ENCODE peak calls at places on chromosomes 11 and 22, in seven cellular contexts. P is GM13976, I is HFF-Myc, D is RWPE1, G is thyroid gland, B is GM23338, V is brain microvascular endothelial cell. E is an unnamed sample.

GRCh38 chr11:18791175-18792065 is at the start of gene PTPN5:
- DNase-seq in D (no peak), I (no peak), P (no peak), G (no peak), V (no peak), B (peak; percentile 75), E (peak; percentile 13)

GRCh38 chr22:20459152-20459542 is 21.5 kb upstream of the SCARF2 start:
- DNase-seq in P (no peak), D (no peak), V (no peak), I (no peak), B (peak; percentile 34), G (no peak), E (no peak)

GRCh38 chr22:45124176-45124857 is 39.4 kb upstream of the NUP50 start:
- DNase-seq in B (no peak), V (no peak), P (no peak), I (no peak), G (no peak), D (no peak), E (no peak)

GRCh38 chr22:46214149-46214548 is 35.9 kb downstream of the CDPF1 start:
- DNase-seq in B (no peak), I (no peak), V (no peak), G (no peak), D (no peak), P (no peak), E (no peak)

GRCh38 chr11:34419158-34419557 is 19.6 kb upstream of the CAT start:
- DNase-seq in B (no peak), P (no peak), V (no peak), G (no peak), D (no peak), I (no peak), E (no peak)

GRCh38 chr11:102309621-102310541 is 7.4 kb upstream of the BIRC3 start:
- DNase-seq in B (peak; percentile 87), P (no peak), V (no peak), D (no peak), I (no peak), G (no peak), E (no peak)

GRCh38 chr22:18112440-18112839 is 1.8 kb downstream of the TUBA8 start:
- DNase-seq in B (no peak), I (no peak), D (no peak), V (no peak), P (no peak), G (no peak), E (no peak)

GRCh38 chr22:30159561-30160353 is 79.5 kb downstream of the HORMAD2 start:
- DNase-seq in D (peak; percentile 9), P (no peak), B (no peak), I (peak; percentile 29), G (peak; percentile 67), V (peak; percentile 75), E (peak; percentile 91)

GRCh38 chr11:119729581-119730346 is 764 bp upstream of the NECTIN1 start:
- DNase-seq in B (peak; percentile 60), G (peak; percentile 55), P (no peak), I (peak; percentile 47), D (peak; percentile 67), V (peak; percentile 16), E (peak; percentile 36)

GRCh38 chr11:37322333-37323194 is 724.5 kb upstream of the RAG2 start:
- DNase-seq in D (no peak), P (no peak), I (no peak), V (no peak), G (no peak), B (no peak), E (no peak)

GRCh38 chr11:67349036-67349435 is 4.3 kb downstream of the POLD4 start:
- DNase-seq in D (no peak), P (no peak), I (no peak), B (no peak), G (no peak), V (no peak), E (no peak)

GRCh38 chr11:134691985-134692384 is 279.9 kb upstream of the B3GAT1 start:
- DNase-seq in G (no peak), B (no peak), D (no peak), I (no peak), P (no peak), V (peak; percentile 3), E (peak; percentile 28)

GRCh38 chr11:72781313-72782080 is 12.3 kb downstream of the STARD10 start:
- DNase-seq in D (peak; percentile 56), P (peak; percentile 87), G (peak; percentile 56), V (no peak), I (no peak), B (peak; percentile 66), E (no peak)

GRCh38 chr11:115642660-115643059 is 138.4 kb upstream of the CADM1 start:
- DNase-seq in V (no peak), I (no peak), D (no peak), B (no peak), P (no peak), G (no peak), E (no peak)

GRCh38 chr22:39797528-39798147 is 95.9 kb downstream of the ENTHD1 start:
- DNase-seq in D (no peak), B (no peak), P (no peak), G (no peak), I (no peak), V (no peak), E (no peak)

GRCh38 chr11:119671048-119671447 is 58.0 kb downstream of the NECTIN1 start:
- DNase-seq in D (no peak), G (peak; percentile 20), P (no peak), V (peak; percentile 62), B (no peak), I (peak; percentile 61), E (peak; percentile 93)

GRCh38 chr11:69718147-69718546 is 14.3 kb upstream of the FGF19 start:
- DNase-seq in B (peak; percentile 91), V (peak; percentile 23), G (no peak), I (no peak), D (peak; percentile 19), P (peak; percentile 83), E (peak; percentile 56)
- TF ChIP-seq CTCF in B (peak; percentile 78), V (peak; percentile 85), G (no peak), I (peak; percentile 57), D (no peak), P (peak; percentile 23), E (peak; percentile 80)

GRCh38 chr11:12083380-12083779 is 27.0 kb upstream of the MICAL2 start:
- DNase-seq in I (no peak), D (no peak), V (no peak), B (peak; percentile 44), P (no peak), G (no peak), E (no peak)
- TF ChIP-seq CTCF in I (peak; percentile 34), D (no peak), V (peak; percentile 56), B (peak; percentile 49), P (no peak), G (no peak), E (peak; percentile 31)

GRCh38 chr11:57303280-57303989 is 21.3 kb downstream of the TNKS1BP1 start:
- DNase-seq in P (no peak), G (no peak), I (no peak), D (no peak), B (peak; percentile 45), V (no peak), E (no peak)
- TF ChIP-seq CTCF in P (no peak), G (no peak), I (no peak), D (no peak), B (peak; percentile 14), V (peak; percentile 10), E (no peak)

DNA sequence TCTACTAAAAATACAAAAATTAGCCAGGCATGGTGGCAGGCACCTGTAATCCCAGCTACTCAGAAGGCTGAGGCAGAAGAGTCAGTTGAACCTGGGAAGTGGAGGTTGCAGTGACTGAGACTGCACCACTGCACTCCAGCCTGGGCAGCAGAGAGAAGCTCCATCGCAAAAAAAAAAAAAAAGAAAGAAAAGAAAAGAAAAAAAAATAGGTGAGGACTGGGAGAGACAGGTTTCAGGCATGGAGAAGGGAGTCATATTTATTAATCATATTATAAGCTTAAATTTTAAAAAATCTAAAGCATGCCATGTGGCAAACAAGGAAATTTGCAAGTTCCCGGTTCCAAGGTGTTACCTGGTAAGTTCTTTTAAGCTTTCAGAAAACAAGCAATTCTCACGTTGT is at the start of gene APOL5:
- DNase-seq in D (no peak), B (no peak), G (no peak), I (no peak), P (no peak), V (no peak), E (no peak)
- TF ChIP-seq CTCF in D (no peak), B (no peak), G (no peak), I (no peak), P (no peak), V (no peak), E (no peak)

GRCh38 chr22:41800348-41801146 is at the start of gene CCDC134:
- DNase-seq in B (peak; percentile 92), P (peak; percentile 98), I (peak; percentile 48), G (peak; percentile 93), V (peak; percentile 60), D (peak; percentile 84), E (peak; percentile 80)
- TF ChIP-seq CTCF in B (no peak), P (no peak), I (no peak), G (no peak), V (no peak), D (no peak), E (no peak)

DNA sequence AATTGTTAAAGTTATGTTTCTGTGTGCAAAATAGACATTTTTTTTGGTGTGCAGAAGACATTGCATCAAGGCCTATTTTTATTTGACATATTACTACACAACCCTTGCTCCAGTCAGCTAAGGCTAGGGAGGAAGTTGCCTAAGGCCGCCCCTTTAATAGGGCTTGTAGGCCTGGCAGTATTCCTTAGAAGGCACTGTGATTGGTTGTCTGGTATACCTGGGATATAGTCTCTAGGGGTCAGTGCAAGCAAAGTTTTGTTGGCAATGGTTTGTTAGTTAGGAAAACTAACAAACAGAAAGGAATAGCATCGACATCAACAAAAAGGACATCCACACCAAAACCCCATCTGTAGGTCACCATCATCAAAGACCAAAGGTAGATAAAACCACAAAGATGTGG is 16.9 kb downstream of the CCDC15 start:
- DNase-seq in G (no peak), V (peak; percentile 6), B (peak; percentile 78), D (peak; percentile 57), I (no peak), P (no peak), E (peak; percentile 73)
- TF ChIP-seq CTCF in G (no peak), V (peak; percentile 24), B (peak; percentile 44), D (peak; percentile 15), I (no peak), P (no peak), E (peak; percentile 28)

GRCh38 chr11:131579932-131580387 is 209.5 kb downstream of the NTM start:
- DNase-seq in I (no peak), G (peak; percentile 37), B (peak; percentile 87), V (peak; percentile 52), P (peak; percentile 48), D (peak; percentile 3), E (peak; percentile 61)
- TF ChIP-seq CTCF in I (peak; percentile 55), G (peak; percentile 14), B (peak; percentile 65), V (peak; percentile 90), P (peak; percentile 57), D (no peak), E (peak; percentile 85)